ENCODE peak calls at places on chromosome 7, in ten cellular contexts. One of them, this sample, is unnamed.

GRCh38 chr7:151709141-151710038 is 167.5 kb downstream of the PRKAG2 start:
- DNase-seq in AG09319: no peak
- DNase-seq in BJ: no peak
- DNase-seq in neural crest cell: no peak
- DNase-seq in esophagus muscularis mucosa: no peak
- DNase-seq in uterus: no peak
- DNase-seq in psoas muscle: no peak
- DNase-seq in cardiac muscle cell: peak
- DNase-seq in HFFc6: no peak
- DNase-seq in osteocyte: no peak
- DNase-seq in this sample: no peak

GRCh38 chr7:156456503-156457115 is 184.0 kb upstream of the RNF32 start:
- DNase-seq in psoas muscle: no peak
- DNase-seq in osteocyte: no peak
- DNase-seq in neural crest cell: no peak
- DNase-seq in AG09319: no peak
- DNase-seq in uterus: no peak
- DNase-seq in HFFc6: no peak
- DNase-seq in cardiac muscle cell: no peak
- DNase-seq in esophagus muscularis mucosa: no peak
- DNase-seq in BJ: no peak
- DNase-seq in this sample: no peak

GRCh38 chr7:144027070-144027469 is 21.7 kb upstream of the OR2A5 start:
- DNase-seq in uterus: no peak
- DNase-seq in BJ: no peak
- DNase-seq in AG09319: peak
- DNase-seq in esophagus muscularis mucosa: no peak
- DNase-seq in neural crest cell: no peak
- DNase-seq in psoas muscle: no peak
- DNase-seq in HFFc6: peak
- DNase-seq in osteocyte: no peak
- DNase-seq in cardiac muscle cell: peak
- DNase-seq in this sample: no peak

GRCh38 chr7:65722361-65722792 is 150.5 kb upstream of the VKORC1L1 start:
- DNase-seq in esophagus muscularis mucosa: no peak
- DNase-seq in cardiac muscle cell: peak
- DNase-seq in uterus: peak
- DNase-seq in neural crest cell: peak
- DNase-seq in BJ: no peak
- DNase-seq in AG09319: no peak
- DNase-seq in HFFc6: peak
- DNase-seq in psoas muscle: peak
- DNase-seq in osteocyte: peak
- DNase-seq in this sample: no peak

GRCh38 chr7:25926009-25926408 is 226.0 kb upstream of the NFE2L3 start:
- DNase-seq in osteocyte: no peak
- DNase-seq in psoas muscle: no peak
- DNase-seq in uterus: no peak
- DNase-seq in AG09319: no peak
- DNase-seq in BJ: no peak
- DNase-seq in HFFc6: no peak
- DNase-seq in esophagus muscularis mucosa: peak
- DNase-seq in neural crest cell: no peak
- DNase-seq in cardiac muscle cell: peak
- DNase-seq in this sample: no peak

GRCh38 chr7:83077328-83077727 is 85.4 kb downstream of the PCLO start:
- DNase-seq in osteocyte: no peak
- DNase-seq in BJ: no peak
- DNase-seq in uterus: no peak
- DNase-seq in cardiac muscle cell: peak
- DNase-seq in AG09319: no peak
- DNase-seq in psoas muscle: no peak
- DNase-seq in esophagus muscularis mucosa: no peak
- DNase-seq in HFFc6: no peak
- DNase-seq in neural crest cell: no peak
- DNase-seq in this sample: peak

GRCh38 chr7:23471090-23471859 is 984 bp upstream of the IGF2BP3 start:
- DNase-seq in BJ: no peak
- DNase-seq in AG09319: no peak
- DNase-seq in esophagus muscularis mucosa: peak
- DNase-seq in osteocyte: peak
- DNase-seq in uterus: no peak
- DNase-seq in neural crest cell: peak
- DNase-seq in HFFc6: peak
- DNase-seq in cardiac muscle cell: peak
- DNase-seq in psoas muscle: no peak
- DNase-seq in this sample: peak

GRCh38 chr7:140176811-140177702 is at the start of gene KDM7A:
- DNase-seq in HFFc6: peak
- DNase-seq in uterus: peak
- DNase-seq in AG09319: peak
- DNase-seq in esophagus muscularis mucosa: peak
- DNase-seq in cardiac muscle cell: peak
- DNase-seq in osteocyte: peak
- DNase-seq in BJ: peak
- DNase-seq in psoas muscle: peak
- DNase-seq in neural crest cell: peak
- DNase-seq in this sample: peak

GRCh38 chr7:151631149-151631967 is 111.7 kb upstream of the RHEB start:
- DNase-seq in uterus: no peak
- DNase-seq in BJ: no peak
- DNase-seq in HFFc6: peak
- DNase-seq in cardiac muscle cell: peak
- DNase-seq in osteocyte: no peak
- DNase-seq in AG09319: no peak
- DNase-seq in psoas muscle: no peak
- DNase-seq in neural crest cell: no peak
- DNase-seq in esophagus muscularis mucosa: no peak
- DNase-seq in this sample: peak

GRCh38 chr7:64887756-64888508 is 15.1 kb upstream of the ZNF273 start:
- DNase-seq in esophagus muscularis mucosa: peak
- DNase-seq in cardiac muscle cell: no peak
- DNase-seq in BJ: no peak
- DNase-seq in HFFc6: no peak
- DNase-seq in neural crest cell: peak
- DNase-seq in osteocyte: peak
- DNase-seq in uterus: no peak
- DNase-seq in psoas muscle: no peak
- DNase-seq in AG09319: no peak
- DNase-seq in this sample: no peak

GRCh38 chr7:30521532-30521931 is 16.9 kb upstream of the GGCT start:
- DNase-seq in HFFc6: peak
- DNase-seq in esophagus muscularis mucosa: no peak
- DNase-seq in cardiac muscle cell: peak
- DNase-seq in BJ: no peak
- DNase-seq in uterus: peak
- DNase-seq in psoas muscle: peak
- DNase-seq in osteocyte: no peak
- DNase-seq in neural crest cell: no peak
- DNase-seq in AG09319: no peak
- DNase-seq in this sample: peak

GRCh38 chr7:36287371-36288241 is 102.1 kb upstream of the ANLN start:
- DNase-seq in psoas muscle: peak
- DNase-seq in HFFc6: peak
- DNase-seq in cardiac muscle cell: no peak
- DNase-seq in esophagus muscularis mucosa: no peak
- DNase-seq in neural crest cell: no peak
- DNase-seq in AG09319: no peak
- DNase-seq in uterus: no peak
- DNase-seq in osteocyte: no peak
- DNase-seq in BJ: no peak
- DNase-seq in this sample: no peak

GRCh38 chr7:101996876-101997275 is 179.4 kb downstream of the CUX1 start:
- DNase-seq in esophagus muscularis mucosa: no peak
- DNase-seq in HFFc6: no peak
- DNase-seq in BJ: no peak
- DNase-seq in osteocyte: no peak
- DNase-seq in cardiac muscle cell: no peak
- DNase-seq in uterus: no peak
- DNase-seq in psoas muscle: peak
- DNase-seq in AG09319: no peak
- DNase-seq in neural crest cell: no peak
- DNase-seq in this sample: no peak

GRCh38 chr7:84524714-84525694 is 330.4 kb upstream of the SEMA3A start:
- DNase-seq in psoas muscle: no peak
- DNase-seq in osteocyte: no peak
- DNase-seq in neural crest cell: no peak
- DNase-seq in BJ: peak
- DNase-seq in HFFc6: peak
- DNase-seq in cardiac muscle cell: peak
- DNase-seq in uterus: no peak
- DNase-seq in esophagus muscularis mucosa: no peak
- DNase-seq in AG09319: peak
- DNase-seq in this sample: peak

GRCh38 chr7:35289376-35289775 is 35.5 kb upstream of the TBX20 start:
- DNase-seq in BJ: no peak
- DNase-seq in osteocyte: no peak
- DNase-seq in uterus: no peak
- DNase-seq in cardiac muscle cell: no peak
- DNase-seq in HFFc6: no peak
- DNase-seq in esophagus muscularis mucosa: no peak
- DNase-seq in neural crest cell: no peak
- DNase-seq in AG09319: no peak
- DNase-seq in psoas muscle: no peak
- DNase-seq in this sample: no peak

GRCh38 chr7:44922351-44922694 is 37.0 kb upstream of the PURB start:
- DNase-seq in BJ: no peak
- DNase-seq in neural crest cell: no peak
- DNase-seq in osteocyte: no peak
- DNase-seq in HFFc6: no peak
- DNase-seq in psoas muscle: no peak
- DNase-seq in cardiac muscle cell: no peak
- DNase-seq in uterus: no peak
- DNase-seq in esophagus muscularis mucosa: no peak
- DNase-seq in AG09319: no peak
- DNase-seq in this sample: no peak
- TF ChIP-seq CTCF in BJ: no peak
- TF ChIP-seq CTCF in neural crest cell: peak
- TF ChIP-seq CTCF in osteocyte: no peak
- TF ChIP-seq CTCF in HFFc6: peak
- TF ChIP-seq CTCF in psoas muscle: no peak
- TF ChIP-seq CTCF in cardiac muscle cell: no peak
- TF ChIP-seq CTCF in uterus: no peak
- TF ChIP-seq CTCF in esophagus muscularis mucosa: no peak
- TF ChIP-seq CTCF in AG09319: no peak
- TF ChIP-seq CTCF in this sample: no peak

DNA sequence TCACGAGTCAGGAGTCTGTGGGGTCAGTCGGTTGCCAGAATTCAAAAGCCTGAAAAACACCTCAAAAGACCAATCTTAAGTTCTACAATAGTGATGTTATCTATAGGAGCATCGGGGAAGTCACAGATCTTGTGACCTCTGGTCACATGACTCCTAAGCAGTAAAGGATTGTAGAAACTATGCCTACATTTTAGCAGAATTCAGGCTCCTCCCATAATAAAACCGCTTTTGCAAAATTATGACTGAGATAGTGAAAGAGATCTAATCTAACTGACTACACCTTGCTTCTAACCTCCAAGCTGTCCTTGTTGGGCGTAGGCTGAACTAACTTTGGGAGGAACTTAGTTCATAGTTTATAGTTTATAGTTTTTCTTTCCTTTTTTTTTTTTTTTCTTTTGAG is 16.6 kb downstream of the SSMEM1 start:
- DNase-seq in neural crest cell: no peak
- DNase-seq in psoas muscle: no peak
- DNase-seq in HFFc6: no peak
- DNase-seq in cardiac muscle cell: no peak
- DNase-seq in uterus: no peak
- DNase-seq in BJ: no peak
- DNase-seq in osteocyte: no peak
- DNase-seq in AG09319: no peak
- DNase-seq in esophagus muscularis mucosa: no peak
- DNase-seq in this sample: no peak
- TF ChIP-seq CTCF in neural crest cell: no peak
- TF ChIP-seq CTCF in psoas muscle: no peak
- TF ChIP-seq CTCF in HFFc6: no peak
- TF ChIP-seq CTCF in cardiac muscle cell: no peak
- TF ChIP-seq CTCF in uterus: no peak
- TF ChIP-seq CTCF in BJ: no peak
- TF ChIP-seq CTCF in osteocyte: no peak
- TF ChIP-seq CTCF in AG09319: no peak
- TF ChIP-seq CTCF in esophagus muscularis mucosa: no peak
- TF ChIP-seq CTCF in this sample: no peak

GRCh38 chr7:51786284-51786683 is 469.7 kb upstream of the COBL start:
- DNase-seq in AG09319: no peak
- DNase-seq in cardiac muscle cell: no peak
- DNase-seq in BJ: no peak
- DNase-seq in HFFc6: no peak
- DNase-seq in psoas muscle: no peak
- DNase-seq in uterus: no peak
- DNase-seq in osteocyte: no peak
- DNase-seq in neural crest cell: no peak
- DNase-seq in esophagus muscularis mucosa: no peak
- DNase-seq in this sample: no peak

GRCh38 chr7:51785806-51786205 is 469.2 kb upstream of the COBL start:
- DNase-seq in neural crest cell: no peak
- DNase-seq in BJ: no peak
- DNase-seq in esophagus muscularis mucosa: no peak
- DNase-seq in uterus: no peak
- DNase-seq in osteocyte: no peak
- DNase-seq in AG09319: no peak
- DNase-seq in HFFc6: no peak
- DNase-seq in psoas muscle: no peak
- DNase-seq in cardiac muscle cell: no peak
- DNase-seq in this sample: no peak

GRCh38 chr7:51785171-51785570 is 468.6 kb upstream of the COBL start:
- DNase-seq in osteocyte: no peak
- DNase-seq in esophagus muscularis mucosa: no peak
- DNase-seq in psoas muscle: no peak
- DNase-seq in neural crest cell: no peak
- DNase-seq in cardiac muscle cell: no peak
- DNase-seq in HFFc6: no peak
- DNase-seq in BJ: no peak
- DNase-seq in uterus: no peak
- DNase-seq in AG09319: no peak
- DNase-seq in this sample: no peak

DNA sequence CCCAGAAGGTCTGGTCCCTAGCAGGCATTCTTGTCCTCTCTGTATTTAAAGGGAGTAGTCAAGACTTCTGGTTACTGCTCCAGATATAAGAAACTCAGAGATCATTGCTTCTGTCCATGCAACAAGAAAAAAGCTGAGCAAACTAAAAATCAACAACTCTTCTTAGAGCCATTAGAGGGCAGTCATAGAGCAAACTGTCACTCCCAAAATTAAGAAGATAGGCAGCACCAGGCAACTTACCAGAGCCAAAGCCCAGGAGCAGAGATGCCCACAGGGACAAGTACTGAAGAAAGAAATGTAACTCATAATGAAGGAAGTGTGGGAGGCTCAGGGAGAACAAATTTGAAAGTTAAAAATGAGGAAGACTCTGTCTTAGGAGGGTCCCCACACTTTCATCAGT is 472.9 kb upstream of the COBL start:
- DNase-seq in psoas muscle: no peak
- DNase-seq in BJ: no peak
- DNase-seq in HFFc6: no peak
- DNase-seq in esophagus muscularis mucosa: no peak
- DNase-seq in AG09319: no peak
- DNase-seq in uterus: no peak
- DNase-seq in cardiac muscle cell: no peak
- DNase-seq in neural crest cell: no peak
- DNase-seq in osteocyte: no peak
- DNase-seq in this sample: no peak
- TF ChIP-seq CTCF in psoas muscle: no peak
- TF ChIP-seq CTCF in BJ: no peak
- TF ChIP-seq CTCF in HFFc6: no peak
- TF ChIP-seq CTCF in esophagus muscularis mucosa: no peak
- TF ChIP-seq CTCF in AG09319: no peak
- TF ChIP-seq CTCF in uterus: no peak
- TF ChIP-seq CTCF in cardiac muscle cell: no peak
- TF ChIP-seq CTCF in neural crest cell: peak
- TF ChIP-seq CTCF in osteocyte: no peak
- TF ChIP-seq CTCF in this sample: no peak

GRCh38 chr7:107951896-107952295 is 51.1 kb downstream of the LAMB1 start:
- DNase-seq in HFFc6: no peak
- DNase-seq in AG09319: no peak
- DNase-seq in BJ: no peak
- DNase-seq in uterus: no peak
- DNase-seq in cardiac muscle cell: no peak
- DNase-seq in osteocyte: no peak
- DNase-seq in neural crest cell: no peak
- DNase-seq in psoas muscle: no peak
- DNase-seq in esophagus muscularis mucosa: no peak
- DNase-seq in this sample: no peak
- TF ChIP-seq CTCF in HFFc6: no peak
- TF ChIP-seq CTCF in AG09319: no peak
- TF ChIP-seq CTCF in BJ: no peak
- TF ChIP-seq CTCF in uterus: no peak
- TF ChIP-seq CTCF in cardiac muscle cell: no peak
- TF ChIP-seq CTCF in osteocyte: no peak
- TF ChIP-seq CTCF in neural crest cell: no peak
- TF ChIP-seq CTCF in psoas muscle: no peak
- TF ChIP-seq CTCF in esophagus muscularis mucosa: no peak
- TF ChIP-seq CTCF in this sample: no peak

This sample was measured in brain microvascular endothelial cell.